ENCODE peak calls at places on chromosomes 6 and 20, in six cellular contexts. V is GM10248, B is thyroid gland, Y is IMR-90, G is heart left ventricle, A is ascending aorta. Z is an unnamed sample.
A peak's percentile ranks its signal among the peaks of the same experiment; 100 is the strongest.

GRCh38 chr20:33672426-33673114 is 1.7 kb downstream of the NECAB3 start:
- DNase-seq in V (no peak), Y (no peak), A (no peak), B (peak; percentile 48), G (peak; percentile 32), Z (no peak)

GRCh38 chr6:73225396-73225795 is at the start of gene KHDC1L:
- DNase-seq in G (no peak), V (no peak), Y (no peak), B (no peak), A (no peak), Z (no peak)

GRCh38 chr20:9966966-9967365 is 67.8 kb upstream of the ANKEF1 start:
- DNase-seq in A (no peak), B (no peak), Y (no peak), G (no peak), V (no peak), Z (no peak)

GRCh38 chr20:5234978-5235377 is 81.8 kb downstream of the PROKR2 start:
- DNase-seq in B (no peak), A (no peak), Y (no peak), V (no peak), G (no peak), Z (no peak)

GRCh38 chr6:158474961-158475343 is 84.9 kb upstream of the TMEM181 start:
- DNase-seq in V (no peak), Y (peak; percentile 65), B (no peak), G (no peak), A (no peak), Z (peak; percentile 70)

GRCh38 chr20:51185277-51185676 is 162.4 kb upstream of the KCNG1 start:
- DNase-seq in A (no peak), G (no peak), B (no peak), Y (no peak), V (no peak), Z (no peak)

GRCh38 chr20:16392346-16392745 is 180.9 kb downstream of the KIF16B start:
- DNase-seq in Y (no peak), A (no peak), G (no peak), V (peak; percentile 61), B (no peak), Z (no peak)

GRCh38 chr6:152734630-152735029 is 16.0 kb upstream of the VIP start:
- DNase-seq in B (no peak), Y (no peak), A (no peak), V (no peak), G (no peak), Z (no peak)

GRCh38 chr20:17841751-17842191 is 126.8 kb downstream of the SNX5 start:
- DNase-seq in B (no peak), A (no peak), G (no peak), Y (peak; percentile 80), V (no peak), Z (no peak)

GRCh38 chr20:57793421-57793820 is 83.6 kb upstream of the PMEPA1 start:
- DNase-seq in G (no peak), A (no peak), Y (no peak), B (no peak), V (no peak), Z (no peak)

GRCh38 chr20:57501461-57502330 is 23.2 kb downstream of the CTCFL start:
- DNase-seq in V (no peak), Y (no peak), B (no peak), A (no peak), G (no peak), Z (no peak)

GRCh38 chr20:36170542-36171215 is 16.1 kb downstream of the EPB41L1 start:
- DNase-seq in A (no peak), G (no peak), V (no peak), Y (no peak), B (no peak), Z (no peak)

GRCh38 chr6:6878921-6879585 is 228.7 kb upstream of the RREB1 start:
- DNase-seq in Y (peak; percentile 52), B (no peak), A (no peak), G (no peak), V (no peak), Z (no peak)

DNA sequence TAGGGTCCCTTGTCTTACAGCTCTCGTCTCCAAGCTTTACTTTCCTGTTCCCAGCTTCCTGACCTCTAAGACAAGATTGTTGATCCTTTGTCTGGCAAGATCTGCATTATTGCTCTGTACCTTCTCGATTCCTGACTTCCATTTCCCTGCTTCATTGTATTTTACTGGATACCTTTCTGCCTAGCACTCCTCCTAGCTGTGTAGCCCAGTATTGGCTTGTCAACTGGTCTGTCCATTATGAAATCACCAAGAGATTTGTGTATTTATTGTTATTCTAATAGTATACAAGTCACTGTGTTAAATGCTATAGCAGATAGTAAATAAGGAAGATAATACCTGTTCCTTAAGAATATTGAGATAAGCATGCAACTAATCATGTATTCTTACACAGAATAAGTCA is 305.4 kb downstream of the CDKAL1 start:
- DNase-seq in B (no peak), A (no peak), Y (no peak), G (no peak), V (no peak), Z (no peak)
- TF ChIP-seq CTCF in B (no peak), A (no peak), Y (no peak), G (no peak), V (no peak), Z (no peak)

GRCh38 chr6:5610640-5611039 is 349.3 kb downstream of the FARS2 start:
- DNase-seq in A (no peak), V (no peak), Y (no peak), G (no peak), B (no peak), Z (no peak)
- TF ChIP-seq CTCF in A (no peak), V (no peak), Y (no peak), G (no peak), B (no peak), Z (no peak)

GRCh38 chr20:47300071-47300470 is 56.4 kb downstream of the ZMYND8 start:
- DNase-seq in G (no peak), Y (peak; percentile 72), V (no peak), A (no peak), B (no peak), Z (no peak)

GRCh38 chr20:47295921-47296426 is 60.5 kb downstream of the ZMYND8 start:
- DNase-seq in B (peak; percentile 68), V (no peak), A (no peak), G (no peak), Y (no peak), Z (no peak)

GRCh38 chr20:47297746-47298145 is 58.8 kb downstream of the ZMYND8 start:
- DNase-seq in Y (no peak), V (no peak), G (no peak), B (no peak), A (no peak), Z (no peak)

GRCh38 chr20:47298624-47299023 is 57.9 kb downstream of the ZMYND8 start:
- DNase-seq in A (no peak), Y (no peak), G (no peak), V (no peak), B (no peak), Z (no peak)

GRCh38 chr20:47296950-47297349 is 59.5 kb downstream of the ZMYND8 start:
- DNase-seq in G (no peak), V (no peak), A (no peak), Y (no peak), B (no peak), Z (no peak)
- TF ChIP-seq CTCF in G (no peak), V (no peak), A (no peak), Y (no peak), B (no peak), Z (no peak)

DNA sequence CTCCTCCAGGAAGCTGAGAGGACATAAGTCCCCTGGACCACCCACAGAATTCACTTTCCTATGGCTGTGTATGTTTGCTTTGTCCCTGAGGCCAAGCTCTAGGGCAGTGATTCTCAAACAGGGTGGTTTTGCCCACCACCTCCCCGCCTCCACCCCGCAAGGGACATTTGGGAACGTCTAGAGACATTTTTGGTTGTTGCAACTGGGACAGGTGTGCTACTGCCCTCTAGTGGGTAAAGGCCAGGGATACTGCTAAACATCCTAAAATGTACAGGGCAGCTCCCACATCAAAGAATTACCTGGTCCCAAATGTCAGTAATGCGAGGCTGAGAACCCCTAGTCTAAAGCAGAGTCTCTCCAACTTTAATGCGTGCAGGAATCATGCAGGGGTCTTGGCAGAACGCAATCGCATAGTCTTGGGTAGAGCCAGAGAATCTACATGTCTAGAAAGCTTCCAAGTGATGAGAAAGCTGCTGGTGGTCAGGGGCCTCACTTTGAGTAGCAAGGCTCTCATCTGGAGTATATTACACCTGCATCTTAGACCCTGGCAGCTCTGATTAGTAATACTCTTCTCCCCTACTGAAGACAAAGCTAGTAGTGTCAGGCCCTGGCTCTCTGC is 5.1 kb downstream of the KCNS1 start:
- DNase-seq in B (peak; percentile 33), V (peak; percentile 69), G (no peak), Y (peak; percentile 69), A (no peak), Z (peak; percentile 48)
- TF ChIP-seq CTCF in B (peak; percentile 52), V (peak; percentile 77), G (peak; percentile 72), Y (peak; percentile 79), A (peak; percentile 32), Z (peak; percentile 79)

GRCh38 chr6:111725446-111726112 is 119.9 kb upstream of the TRAF3IP2 start:
- DNase-seq in V (no peak), A (no peak), B (no peak), Y (peak; percentile 32), G (no peak), Z (no peak)

GRCh38 chr6:111727041-111727440 is 121.4 kb upstream of the TRAF3IP2 start:
- DNase-seq in Y (peak; percentile 17), G (no peak), V (no peak), B (no peak), A (no peak), Z (no peak)

GRCh38 chr6:111724505-111724904 is 118.8 kb upstream of the TRAF3IP2 start:
- DNase-seq in G (no peak), Y (no peak), A (no peak), B (no peak), V (peak; percentile 62), Z (no peak)

GRCh38 chr6:111730835-111731234 is 125.2 kb upstream of the TRAF3IP2 start:
- DNase-seq in V (no peak), B (no peak), Y (no peak), G (no peak), A (no peak), Z (no peak)

GRCh38 chr6:111727798-111728197 is 122.1 kb upstream of the TRAF3IP2 start:
- DNase-seq in G (no peak), B (no peak), V (no peak), A (no peak), Y (peak; percentile 20), Z (peak; percentile 21)
- TF ChIP-seq CTCF in G (peak; percentile 16), B (no peak), V (no peak), A (no peak), Y (peak; percentile 22), Z (peak; percentile 41)